ENCODE peak calls at places on chromosomes 5 and 9, in six cellular contexts. L is stimulated activated naive CD8-positive, alpha-beta T cell treated with anti-CD3 and anti-CD28 coated beads, Interleukin-15, amount 100 ng/mL, for 72 hours; Q is thoracic aorta; X is foreskin keratinocyte; P is CD4-positive, alpha-beta T cell; R is esophagus mucosa. W is an unnamed sample.

GRCh38 chr5:174693697-174694400 is 30.5 kb upstream of the MSX2 start:
- ATAC-seq in L (no peak), Q (no peak), X (no peak), P (no peak), R (no peak), W (no peak)

GRCh38 chr9:96079816-96080215 is 204.3 kb downstream of the ERCC6L2 start:
- ATAC-seq in L (no peak), Q (no peak), X (peak; percentile 6), P (no peak), R (no peak), W (no peak)

GRCh38 chr9:100083448-100084144 is 15.2 kb downstream of the ERP44 start:
- ATAC-seq in L (peak; percentile 73), Q (no peak), X (no peak), P (no peak), R (no peak), W (peak; percentile 75)

GRCh38 chr5:149895416-149896345 is 48.9 kb downstream of the PDE6A start:
- ATAC-seq in L (peak; percentile 88), Q (peak; percentile 40), X (peak; percentile 83), P (no peak), R (peak; percentile 72), W (no peak)

GRCh38 chr5:55919625-55920024 is 68.5 kb downstream of the IL31RA start:
- ATAC-seq in L (no peak), Q (no peak), X (no peak), P (no peak), R (no peak), W (no peak)

GRCh38 chr5:170632985-170633234 is 129.1 kb downstream of the KCNIP1 start:
- ATAC-seq in L (peak; percentile 53), Q (peak; percentile 53), X (peak; percentile 55), P (peak; percentile 68), R (peak; percentile 34), W (peak; percentile 47)

GRCh38 chr5:17763301-17763700 is 129.0 kb downstream of the TAF11L14 start:
- ATAC-seq in L (no peak), Q (no peak), X (peak; percentile 55), P (no peak), R (peak; percentile 57), W (no peak)

GRCh38 chr9:98514841-98515240 is 193.9 kb downstream of the GABBR2 start:
- ATAC-seq in L (no peak), Q (no peak), X (no peak), P (no peak), R (no peak), W (no peak)

GRCh38 chr5:75668348-75668895 is 48.8 kb downstream of the POC5 start:
- ATAC-seq in L (no peak), Q (no peak), X (peak; percentile 31), P (no peak), R (peak; percentile 22), W (no peak)

GRCh38 chr5:135012951-135013391 is 21.1 kb downstream of the PITX1 start:
- ATAC-seq in L (no peak), Q (no peak), X (no peak), P (no peak), R (peak; percentile 44), W (no peak)

GRCh38 chr9:4461434-4461833 is 28.8 kb upstream of the SLC1A1 start:
- ATAC-seq in L (no peak), Q (no peak), X (no peak), P (no peak), R (no peak), W (no peak)

GRCh38 chr5:152560508-152561137 is 155.5 kb upstream of the NMUR2 start:
- ATAC-seq in L (no peak), Q (no peak), X (peak; percentile 79), P (no peak), R (peak; percentile 54), W (no peak)

GRCh38 chr9:128903079-128903461 is 17.7 kb upstream of the PHYHD1 start:
- ATAC-seq in L (no peak), Q (no peak), X (no peak), P (no peak), R (no peak), W (no peak)

GRCh38 chr5:173625261-173625660 is 8.8 kb upstream of the BOD1 start:
- ATAC-seq in L (no peak), Q (no peak), X (no peak), P (no peak), R (no peak), W (no peak)

GRCh38 chr9:97382099-97382718 is 29.7 kb upstream of the TDRD7 start:
- ATAC-seq in L (no peak), Q (no peak), X (no peak), P (no peak), R (no peak), W (no peak)

GRCh38 chr5:152119091-152119490 is 194.4 kb upstream of the GLRA1 start:
- ATAC-seq in L (no peak), Q (no peak), X (no peak), P (no peak), R (no peak), W (no peak)

GRCh38 chr9:136203406-136204085 is 1.4 kb downstream of the LHX3 start:
- ATAC-seq in L (no peak), Q (no peak), X (no peak), P (no peak), R (no peak), W (no peak)

GRCh38 chr9:90943341-90943740 is 141.7 kb downstream of the SYK start:
- ATAC-seq in L (no peak), Q (no peak), X (peak; percentile 63), P (no peak), R (peak; percentile 44), W (peak; percentile 41)

GRCh38 chr9:71032779-71033178 is 88.6 kb downstream of the TRPM3 start:
- ATAC-seq in L (no peak), Q (no peak), X (no peak), P (no peak), R (no peak), W (no peak)

GRCh38 chr5:105563842-105564241 is 2001.3 kb upstream of the NUDT12 start:
- ATAC-seq in L (no peak), Q (no peak), X (no peak), P (no peak), R (no peak), W (no peak)

GRCh38 chr5:9507974-9508373 is 37.9 kb downstream of the SEMA5A start:
- ATAC-seq in L (no peak), Q (no peak), X (peak; percentile 14), P (no peak), R (no peak), W (no peak)

W was measured in activated CD4-positive, CD25-positive, alpha-beta regulatory T cell treated with anti-CD3 and anti-CD28 coated beads, Interleukin-2, amount 50 U/mL, for 24 hours.